ENCODE peak calls at places on chromosome 7, in seven cellular contexts. O, C, F, I, K, Z and S are unnamed samples. For H3K9me3, the result is how much of the 10 kb centered on the place peaks cover.

GRCh38 chr7:90838799-90839198 is 242.7 kb downstream of the CDK14 start:
- DNase-seq in O (no peak), C (no peak), F (no peak), I (no peak), K (no peak), Z (no peak), S (no peak)

GRCh38 chr7:74026406-74027123 is 1.4 kb upstream of the ELN start:
- DNase-seq in O (peak), C (peak), F (peak), I (peak), K (peak), Z (peak), S (peak)

GRCh38 chr7:53326634-53327033 is 291.2 kb downstream of the POM121L12 start:
- DNase-seq in O (no peak), C (no peak), F (no peak), I (no peak), K (no peak), Z (no peak), S (no peak)

GRCh38 chr7:133364959-133365680 is 112.2 kb downstream of the EXOC4 start:
- DNase-seq in O (no peak), C (no peak), F (no peak), I (peak), K (no peak), Z (no peak), S (no peak)

GRCh38 chr7:139629392-139630082 is 106.1 kb downstream of the CLEC2L start:
- DNase-seq in O (no peak), C (no peak), F (no peak), I (peak), K (no peak), Z (no peak), S (no peak)

GRCh38 chr7:15686209-15686956 is at the start of gene MEOX2:
- DNase-seq in O (no peak), C (no peak), F (no peak), I (peak), K (no peak), Z (no peak), S (no peak)

GRCh38 chr7:117127585-117128168 is 174.4 kb downstream of the ST7 start:
- DNase-seq in O (peak), C (peak), F (peak), I (peak), K (no peak), Z (peak), S (no peak)

GRCh38 chr7:149823631-149824199 is 14.5 kb upstream of the ZNF862 start:
- DNase-seq in O (no peak), C (no peak), F (no peak), I (no peak), K (no peak), Z (no peak), S (no peak)

GRCh38 chr7:98211221-98211675 is at the start of gene BHLHA15:
- DNase-seq in O (no peak), C (peak), F (peak), I (peak), K (peak), Z (peak), S (no peak)

GRCh38 chr7:107960306-107960705 is 42.7 kb downstream of the LAMB1 start:
- DNase-seq in O (no peak), C (no peak), F (no peak), I (no peak), K (no peak), Z (no peak), S (no peak)

GRCh38 chr7:56175784-56176183 is 59.6 kb upstream of the NUPR2 start:
- DNase-seq in O (no peak), C (no peak), F (no peak), I (peak), K (no peak), Z (no peak), S (no peak)
- H3K9me3 ChIP-seq in O (under half), C (under half), F (under half), I (under half), K (under half), Z (under half), S (under half)

DNA sequence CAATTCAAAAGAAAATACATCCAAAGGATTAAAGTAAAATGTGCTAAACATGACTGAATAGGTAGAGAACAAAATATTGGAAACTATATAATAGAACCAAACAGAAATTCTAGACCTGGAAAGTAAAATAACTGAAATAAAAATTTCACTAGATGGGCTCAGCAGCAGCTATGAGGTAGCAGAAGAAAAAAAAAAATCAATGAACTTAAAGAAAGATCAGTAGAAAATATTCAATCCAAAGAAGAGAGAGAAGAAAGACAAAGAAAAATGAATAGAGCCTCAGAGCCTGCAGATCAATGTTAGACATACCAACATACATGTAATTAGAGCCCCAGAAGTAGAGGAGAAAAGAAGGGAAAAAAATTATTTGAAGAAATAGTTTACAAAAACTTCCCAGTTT is 129.6 kb upstream of the RNF32 start:
- DNase-seq in O (no peak), C (no peak), F (no peak), I (no peak), K (no peak), Z (no peak), S (no peak)
- H3K9me3 ChIP-seq in O (under half), C (under half), F (under half), I (under half), K (under half), Z (under half), S (under half)

DNA sequence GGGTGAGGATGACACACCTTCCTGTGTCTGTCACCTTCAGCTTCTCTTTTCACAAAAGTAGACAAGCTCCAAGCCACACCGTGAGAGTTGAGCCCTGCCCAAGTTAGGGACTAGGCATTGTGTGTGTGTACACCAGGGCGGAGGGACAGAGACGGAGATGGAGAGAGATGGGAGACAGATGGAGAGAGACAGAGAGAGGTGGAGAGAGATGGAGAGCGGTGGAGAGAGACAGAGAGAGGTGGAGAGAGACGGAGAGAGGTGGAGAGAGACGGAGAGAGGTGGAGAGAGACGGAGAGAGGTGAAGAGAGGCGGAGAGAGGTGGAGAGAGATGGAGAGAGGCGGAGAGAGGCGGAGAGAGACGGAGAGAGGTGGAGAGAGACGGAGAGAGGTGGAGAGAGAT is 207.0 kb downstream of the DNAJB6 start:
- DNase-seq in O (no peak), C (no peak), F (no peak), I (no peak), K (no peak), Z (no peak), S (no peak)
- H3K9me3 ChIP-seq in O (under half), C (under half), F (under half), I (under half), K (under half), Z (under half), S (under half)

GRCh38 chr7:157926107-157926506 is 589.3 kb downstream of the DNAJB6 start:
- DNase-seq in O (no peak), C (no peak), F (no peak), I (no peak), K (no peak), Z (no peak), S (no peak)

GRCh38 chr7:157925383-157925875 is 588.6 kb downstream of the DNAJB6 start:
- DNase-seq in O (no peak), C (no peak), F (no peak), I (no peak), K (no peak), Z (no peak), S (no peak)

GRCh38 chr7:157927313-157927925 is 590.6 kb downstream of the DNAJB6 start:
- DNase-seq in O (no peak), C (no peak), F (no peak), I (no peak), K (no peak), Z (no peak), S (no peak)

GRCh38 chr7:157926521-157927167 is 589.8 kb downstream of the DNAJB6 start:
- DNase-seq in O (no peak), C (no peak), F (no peak), I (no peak), K (no peak), Z (no peak), S (no peak)

GRCh38 chr7:157923903-157924630 is 587.3 kb downstream of the DNAJB6 start:
- DNase-seq in O (no peak), C (no peak), F (no peak), I (no peak), K (no peak), Z (no peak), S (no peak)
- H3K9me3 ChIP-seq in O (under half), C (under half), F (under half), I (under half), K (under half), Z (under half), S (under half)

GRCh38 chr7:158442260-158442659 is 145.4 kb downstream of the PTPRN2 start:
- DNase-seq in O (peak), C (no peak), F (no peak), I (no peak), K (no peak), Z (peak), S (no peak)
- H3K9me3 ChIP-seq in O (under half), C (under half), F (under half), I (under half), K (under half), Z (under half), S (under half)

GRCh38 chr7:157786375-157787274 is 449.8 kb downstream of the DNAJB6 start:
- DNase-seq in O (no peak), C (no peak), F (no peak), I (no peak), K (no peak), Z (no peak), S (no peak)
- H3K9me3 ChIP-seq in O (under half), C (under half), F (under half), I (under half), K (under half), Z (under half), S (under half)

DNA sequence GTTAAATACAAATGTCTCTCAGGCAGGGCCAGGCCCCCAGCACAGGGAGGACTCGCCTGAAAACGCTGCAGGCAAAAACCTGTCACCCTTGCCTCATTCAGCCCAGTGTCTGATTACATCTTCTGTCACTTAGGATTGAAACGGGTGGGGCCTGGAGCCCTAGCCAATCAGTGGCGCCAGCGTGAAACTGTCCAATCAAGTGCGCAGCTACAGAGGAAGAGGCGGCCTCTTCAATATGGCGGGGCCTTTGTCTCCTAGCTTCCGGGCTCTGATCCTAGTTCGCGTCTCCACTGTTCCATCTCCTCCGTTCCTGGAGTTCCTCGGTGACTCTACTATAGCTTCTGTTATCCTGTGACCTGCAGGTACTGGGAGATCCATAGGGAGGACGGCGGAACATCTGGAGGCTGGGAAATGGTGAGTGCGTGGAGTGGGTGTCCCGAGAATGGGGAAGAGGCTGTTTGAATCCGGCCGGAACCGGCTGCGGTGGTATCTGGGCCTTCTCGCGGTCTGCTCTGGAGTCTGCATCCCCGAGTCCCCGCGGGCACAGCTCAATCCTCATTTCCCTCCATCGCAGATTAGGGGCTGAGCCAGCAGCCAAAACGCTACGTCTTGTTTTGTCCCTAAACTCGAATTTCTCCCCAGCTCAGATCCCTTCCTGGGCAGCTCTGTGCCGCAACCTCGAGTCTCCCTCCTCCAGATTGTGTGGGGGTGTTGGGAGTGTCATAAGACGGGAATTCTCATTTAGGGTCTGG is at the start of gene ZNF736:
- DNase-seq in O (no peak), C (peak), F (peak), I (peak), K (peak), Z (peak), S (peak)
- H3K9me3 ChIP-seq in O (under half), C (under half), F (under half), I (under half), K (under half), Z (under half), S (under half)